ENCODE peak calls at places on chromosomes 5 and 9, in six cellular contexts. M, Y, J, D, R and K are unnamed samples.

GRCh38 chr5:72552041-72552557 is 44.9 kb upstream of the ZNF366 start:
- DNase-seq in D (no peak), Y (no peak), M (no peak), R (no peak), J (no peak), K (no peak)

GRCh38 chr5:1343931-1344901 is 683 bp downstream of the CLPTM1L start:
- DNase-seq in D (no peak), R (no peak), Y (no peak), M (no peak), J (no peak), K (no peak)

GRCh38 chr5:13989832-13990231 is 45.3 kb upstream of the DNAH5 start:
- DNase-seq in Y (no peak), D (no peak), M (no peak), J (no peak), R (no peak), K (no peak)

GRCh38 chr5:69024241-69024651 is 69.6 kb upstream of the SLC30A5 start:
- DNase-seq in J (no peak), R (no peak), M (peak), D (peak), Y (no peak), K (peak)

GRCh38 chr5:58255970-58256369 is 203.9 kb downstream of the PLK2 start:
- DNase-seq in D (no peak), R (no peak), Y (no peak), M (no peak), J (no peak), K (no peak)

GRCh38 chr5:120895659-120896058 is 431.6 kb downstream of the PRR16 start:
- DNase-seq in J (no peak), M (no peak), Y (no peak), D (no peak), R (no peak), K (no peak)

GRCh38 chr9:123487944-123488343 is 131.9 kb downstream of the CRB2 start:
- DNase-seq in D (no peak), Y (no peak), M (no peak), J (no peak), R (no peak), K (no peak)

GRCh38 chr5:135010502-135011354 is 23.3 kb downstream of the PITX1 start:
- DNase-seq in D (no peak), Y (peak), R (no peak), J (no peak), M (no peak), K (no peak)

GRCh38 chr5:34563269-34563668 is 92.9 kb upstream of the RAI14 start:
- DNase-seq in M (no peak), J (no peak), R (no peak), Y (no peak), D (no peak), K (no peak)

GRCh38 chr5:148781771-148782170 is 44.6 kb upstream of the ADRB2 start:
- DNase-seq in R (no peak), J (no peak), D (no peak), M (no peak), Y (no peak), K (no peak)